ENCODE peak calls at places on chromosomes 4 and X, in four cellular contexts. G, O, S and V are unnamed samples.
A peak's percentile ranks its signal among the peaks of the same experiment; 100 is the strongest.

GRCh38 chr4:123506311-123506685 is 109.7 kb downstream of the SPRY1 start:
- DNase-seq in G (no peak), O (no peak), S (no peak), V (no peak)

GRCh38 chr4:188297873-188298272 is 158.6 kb downstream of the TRIML1 start:
- DNase-seq in G (no peak), O (no peak), S (no peak), V (no peak)

GRCh38 chr4:92501456-92501855 is 197.7 kb downstream of the GRID2 start:
- DNase-seq in G (no peak), O (no peak), S (no peak), V (no peak)

GRCh38 chr4:87865288-87865687 is 32.5 kb downstream of the MEPE start:
- DNase-seq in G (peak; percentile 20), O (no peak), S (no peak), V (no peak)

GRCh38 chr4:147821555-147821954 is 89.7 kb downstream of the ARHGAP10 start:
- DNase-seq in G (no peak), O (no peak), S (no peak), V (no peak)

GRCh38 chr4:1462768-1463075 is 56.5 kb upstream of the NKX1-1 start:
- DNase-seq in G (no peak), O (no peak), S (no peak), V (no peak)

GRCh38 chr4:6771229-6771671 is 11.3 kb upstream of the KIAA0232 start:
- DNase-seq in G (no peak), O (no peak), S (no peak), V (no peak)

GRCh38 chr4:68906238-68907137 is 45.1 kb downstream of the UGT2A3 start:
- DNase-seq in G (peak; percentile 7), O (no peak), S (no peak), V (no peak)

GRCh38 chrX:40105791-40106676 is 8.3 kb upstream of the BCOR start:
- DNase-seq in G (no peak), O (no peak), S (no peak), V (peak; percentile 63)

GRCh38 chr4:156547439-156547838 is 424.2 kb downstream of the PDGFC start:
- DNase-seq in G (peak; percentile 98), O (no peak), S (no peak), V (peak; percentile 72)

GRCh38 chr4:15233626-15234025 is 194.2 kb upstream of the C1QTNF7 start:
- DNase-seq in G (peak; percentile 12), O (no peak), S (no peak), V (no peak)

GRCh38 chrX:121307441-121307840 is 260.0 kb downstream of the GLUD2 start:
- DNase-seq in G (peak; percentile 35), O (no peak), S (peak; percentile 63), V (no peak)

GRCh38 chr4:610411-611261 is 14.7 kb upstream of the PDE6B start:
- DNase-seq in G (peak; percentile 33), O (no peak), S (no peak), V (peak; percentile 95)

GRCh38 chrX:12237131-12237530 is 98.9 kb downstream of the FRMPD4 start:
- DNase-seq in G (no peak), O (no peak), S (no peak), V (no peak)

GRCh38 chrX:141652315-141652714 is 46.2 kb downstream of the SPANXD start:
- DNase-seq in G (no peak), O (no peak), S (no peak), V (peak; percentile 38)

GRCh38 chr4:154911097-154911496 is 130.0 kb downstream of the RBM46 start:
- DNase-seq in G (no peak), O (no peak), S (no peak), V (peak; percentile 34)

GRCh38 chr4:52250124-52250523 is 199.0 kb downstream of the SPATA18 start:
- DNase-seq in G (no peak), O (no peak), S (no peak), V (no peak)

GRCh38 chr4:77697860-77698599 is 92.4 kb downstream of the CXCL13 start:
- DNase-seq in G (peak; percentile 55), O (peak; percentile 29), S (no peak), V (peak; percentile 72)

GRCh38 chr4:143713556-143714289 is 13.2 kb upstream of the FREM3 start:
- DNase-seq in G (no peak), O (no peak), S (no peak), V (no peak)

GRCh38 chrX:31316340-31316991 is 244.6 kb upstream of the FTHL17 start:
- DNase-seq in G (no peak), O (no peak), S (no peak), V (no peak)

GRCh38 chr4:183469327-183469726 is 24.9 kb downstream of the CDKN2AIP start:
- DNase-seq in G (no peak), O (no peak), S (no peak), V (peak; percentile 40)

GRCh38 chr4:119510750-119511149 is 117.9 kb downstream of the PDE5A start:
- DNase-seq in G (peak; percentile 54), O (no peak), S (no peak), V (no peak)

GRCh38 chrX:120419465-120419864 is 49.6 kb downstream of the LAMP2 start:
- DNase-seq in G (no peak), O (no peak), S (no peak), V (no peak)

GRCh38 chr4:65538571-65538970 is 131.7 kb downstream of the EPHA5 start:
- DNase-seq in G (peak; percentile 78), O (no peak), S (no peak), V (peak; percentile 42)

GRCh38 chr4:73822812-73823480 is 13.5 kb upstream of the CXCL6 start:
- DNase-seq in G (no peak), O (no peak), S (no peak), V (no peak)

GRCh38 chr4:113847710-113848109 is 86.2 kb upstream of the CAMK2D start:
- DNase-seq in G (no peak), O (no peak), S (no peak), V (no peak)

GRCh38 chrX:71667328-71668247 is at the start of gene LOC101059915:
- DNase-seq in G (no peak), O (no peak), S (no peak), V (no peak)

GRCh38 chr4:155305619-155306018 is 71.1 kb downstream of the MAP9 start:
- DNase-seq in G (no peak), O (no peak), S (no peak), V (no peak)

GRCh38 chr4:103008875-103009729 is 10.4 kb downstream of the SLC9B1 start:
- DNase-seq in G (peak; percentile 46), O (peak; percentile 68), S (peak; percentile 46), V (peak; percentile 73)

GRCh38 chr4:26424838-26425237 is 65.4 kb downstream of the CCKAR start:
- DNase-seq in G (no peak), O (no peak), S (no peak), V (no peak)

GRCh38 chr4:108126806-108127205 is 41.9 kb downstream of the LEF1 start:
- DNase-seq in G (no peak), O (no peak), S (no peak), V (no peak)

GRCh38 chrX:33741807-33742206 is 390.3 kb downstream of the FAM47A start:
- DNase-seq in G (no peak), O (no peak), S (no peak), V (no peak)

GRCh38 chr4:2288051-2288541 is 26.2 kb upstream of the MXD4 start:
- DNase-seq in G (no peak), O (no peak), S (no peak), V (no peak)

GRCh38 chrX:46642145-46642544 is 68.6 kb downstream of the CHST7 start:
- DNase-seq in G (no peak), O (no peak), S (no peak), V (peak; percentile 34)

GRCh38 chr4:107757860-107758476 is 37.9 kb upstream of the PAPSS1 start:
- DNase-seq in G (peak; percentile 11), O (no peak), S (no peak), V (peak; percentile 61)

GRCh38 chr4:54657194-54657555 is 582 bp upstream of the KIT start:
- DNase-seq in G (no peak), O (no peak), S (no peak), V (no peak)

GRCh38 chr4:102438396-102438795 is 62.8 kb upstream of the NFKB1 start:
- DNase-seq in G (no peak), O (no peak), S (no peak), V (peak; percentile 32)

DNA sequence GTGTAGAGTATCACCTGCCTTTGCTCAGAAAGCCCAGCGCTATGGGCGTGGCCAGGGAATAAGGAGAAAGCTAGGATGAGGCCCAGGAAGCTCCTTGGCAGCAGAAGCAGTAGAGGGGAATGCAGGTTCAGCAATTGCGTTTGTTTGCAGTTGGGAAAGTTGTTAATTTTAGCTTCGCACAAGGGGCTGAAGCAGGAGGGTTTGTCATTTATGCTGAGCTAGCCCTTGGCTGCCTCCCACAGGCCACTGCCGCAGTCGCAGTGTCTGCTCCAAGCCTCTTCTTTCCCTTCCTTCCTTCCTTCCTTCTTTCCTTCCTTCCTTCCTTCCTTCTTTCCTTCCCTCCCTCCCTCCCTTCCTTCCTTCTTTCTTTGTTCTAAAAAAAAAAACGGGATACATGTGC is 21.5 kb downstream of the FRMPD3 start:
- DNase-seq in G (no peak), O (no peak), S (no peak), V (no peak)
- TF ChIP-seq CTCF in G (no peak), O (peak; percentile 18), S (no peak), V (no peak)

GRCh38 chrX:153641575-153642312 is 5.3 kb upstream of the DUSP9 start:
- DNase-seq in G (no peak), O (no peak), S (no peak), V (no peak)
- TF ChIP-seq EZH2 in G (peak; percentile 6), O (no peak), S (no peak), V (no peak)

DNA sequence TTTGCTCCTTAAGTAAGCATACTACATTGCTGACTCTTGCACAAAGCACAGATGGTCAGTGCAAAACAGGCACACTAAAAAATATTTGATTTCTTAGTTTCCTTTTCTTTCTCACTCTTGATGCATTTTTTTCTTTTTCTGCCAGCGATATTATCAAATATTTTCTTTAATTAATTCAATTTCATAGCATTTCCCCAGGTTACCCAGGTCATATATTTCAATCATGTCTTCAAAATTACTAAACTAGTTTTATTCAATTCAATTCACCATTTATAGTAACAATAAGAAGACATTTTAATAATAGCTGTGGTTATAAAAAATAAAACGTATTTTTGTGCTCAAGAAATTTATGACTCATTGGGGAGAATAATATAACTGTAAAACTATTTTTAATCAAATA is 421.2 kb downstream of the GASK1B start:
- DNase-seq in G (no peak), O (no peak), S (no peak), V (no peak)
- H3K27ac ChIP-seq in G (no peak overlapping the region), O (no peak overlapping the region), S (no peak overlapping the region), V (no peak overlapping the region)

DNA sequence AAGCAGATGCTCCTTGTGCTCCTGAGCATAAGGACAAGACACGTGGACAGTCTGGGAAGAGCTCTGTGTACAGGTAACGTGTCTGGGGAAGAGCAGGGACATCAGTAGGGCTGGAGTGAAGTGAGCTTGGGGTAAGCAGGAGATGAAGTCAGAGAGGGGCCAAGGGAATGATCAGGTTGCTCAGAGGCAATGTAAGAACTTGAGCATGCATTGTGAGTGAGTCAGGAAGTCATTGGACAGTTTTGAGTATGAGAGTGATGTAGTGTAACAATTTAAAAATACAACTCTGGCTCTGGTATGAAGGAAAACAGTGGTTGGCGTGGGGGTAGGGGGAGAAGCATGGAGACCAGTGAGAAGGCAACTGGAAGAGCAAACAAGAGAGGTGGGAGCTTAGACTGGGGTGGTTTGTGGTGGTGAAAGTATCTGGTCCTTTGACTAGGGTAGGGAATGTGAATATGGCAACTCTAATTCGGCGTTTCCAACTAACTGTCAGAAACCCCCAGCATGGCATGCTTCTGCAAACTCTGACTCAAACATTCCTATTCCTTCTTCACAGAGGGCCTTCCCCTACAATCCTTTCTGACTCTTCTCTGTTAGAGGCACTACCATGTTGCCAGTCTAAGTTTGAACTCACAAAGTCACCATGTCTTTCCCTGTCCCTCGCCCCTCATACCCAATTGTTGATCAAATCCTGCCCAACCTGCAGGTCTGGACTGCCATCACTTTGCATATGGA is 57.2 kb downstream of the STBD1 start:
- DNase-seq in G (peak; percentile 39), O (no peak), S (no peak), V (no peak)
- TF ChIP-seq CTCF in G (no peak), O (no peak), S (no peak), V (no peak)